ENCODE peak calls at places on chromosomes 7 and 10, in six cellular contexts. H is Panc1, J is choroid plexus epithelial cell, Y is MM.1S, N is hepatocyte, W is psoas muscle. I is an unnamed sample.

GRCh38 chr10:56551037-56551436 is 190.0 kb upstream of the ZWINT start:
- DNase-seq in H (no peak), N (no peak), Y (no peak), J (no peak), W (no peak), I (no peak)

GRCh38 chr7:121294448-121294992 is 34.3 kb upstream of the WNT16 start:
- DNase-seq in J (no peak), W (no peak), Y (no peak), H (no peak), N (no peak), I (no peak)

GRCh38 chr10:132544744-132545658 is 7.4 kb downstream of the INPP5A start:
- DNase-seq in W (peak), N (no peak), H (no peak), J (peak), Y (no peak), I (no peak)

GRCh38 chr7:65840446-65840845 is 32.4 kb upstream of the VKORC1L1 start:
- DNase-seq in Y (no peak), N (peak), W (no peak), J (no peak), H (peak), I (no peak)

GRCh38 chr10:90642650-90643049 is 215.2 kb downstream of the HTR7 start:
- DNase-seq in H (no peak), J (peak), W (no peak), Y (no peak), N (no peak), I (no peak)

GRCh38 chr10:13019280-13019679 is 17.8 kb upstream of the CCDC3 start:
- DNase-seq in N (no peak), J (no peak), W (no peak), Y (no peak), H (no peak), I (no peak)

GRCh38 chr7:101631224-101631714 is 2.2 kb upstream of the MYL10 start:
- DNase-seq in W (no peak), J (peak), H (no peak), Y (no peak), N (peak), I (no peak)

GRCh38 chr10:95297402-95297801 is 6.6 kb upstream of the PDLIM1 start:
- DNase-seq in H (no peak), W (no peak), N (no peak), Y (peak), J (no peak), I (peak)

GRCh38 chr10:68502846-68503245 is 24.5 kb downstream of the SLC25A16 start:
- DNase-seq in N (no peak), J (no peak), W (no peak), Y (no peak), H (no peak), I (no peak)

GRCh38 chr7:30048582-30048981 is 20.4 kb downstream of the PLEKHA8 start:
- DNase-seq in J (no peak), H (no peak), Y (no peak), W (no peak), N (no peak), I (no peak)

GRCh38 chr10:96975083-96975482 is 143.0 kb downstream of the LCOR start:
- DNase-seq in N (no peak), W (no peak), H (no peak), J (no peak), Y (no peak), I (no peak)

GRCh38 chr7:78792624-78793023 is 660.8 kb downstream of the MAGI2 start:
- DNase-seq in W (no peak), H (no peak), Y (no peak), N (no peak), J (no peak), I (no peak)

GRCh38 chr10:11700539-11700938 is 41.6 kb upstream of the ECHDC3 start:
- DNase-seq in H (no peak), W (no peak), J (no peak), N (no peak), Y (no peak), I (no peak)

GRCh38 chr10:6659451-6659850 is 79.4 kb upstream of the PRKCQ start:
- DNase-seq in N (peak), H (no peak), W (no peak), J (peak), Y (no peak), I (no peak)

GRCh38 chr10:75596930-75597629 is 165.7 kb downstream of the LRMDA start:
- DNase-seq in N (no peak), W (no peak), J (no peak), Y (no peak), H (no peak), I (no peak)

GRCh38 chr10:88385601-88386203 is 197.4 kb downstream of the RNLS start:
- DNase-seq in N (peak), W (peak), Y (peak), J (no peak), H (no peak), I (peak)

GRCh38 chr7:107203607-107204006 is 34.8 kb downstream of the HBP1 start:
- DNase-seq in W (no peak), N (no peak), Y (no peak), J (no peak), H (no peak), I (no peak)

GRCh38 chr7:16889851-16890443 is 8.2 kb upstream of the AGR3 start:
- DNase-seq in W (no peak), N (no peak), H (no peak), J (no peak), Y (no peak), I (no peak)

GRCh38 chr7:92691578-92691977 is 101.4 kb upstream of the FAM133B start:
- DNase-seq in W (no peak), Y (peak), J (peak), N (peak), H (peak), I (peak)

GRCh38 chr10:94760586-94761178 is 1.8 kb upstream of the CYP2C19 start:
- DNase-seq in J (no peak), N (no peak), H (no peak), Y (no peak), W (no peak), I (no peak)

GRCh38 chr10:18279202-18279601 is 139.0 kb downstream of the CACNB2 start:
- DNase-seq in N (no peak), W (no peak), H (no peak), Y (no peak), J (no peak), I (no peak)

GRCh38 chr10:88835095-88835909 is 16.3 kb downstream of the ANKRD22 start:
- DNase-seq in H (peak), Y (peak), N (peak), W (peak), J (peak), I (peak)

GRCh38 chr7:82617156-82617555 is 173.6 kb upstream of the CACNA2D1 start:
- DNase-seq in Y (no peak), N (no peak), W (no peak), H (no peak), J (no peak), I (no peak)

GRCh38 chr7:137001041-137001440 is 132.6 kb downstream of the CHRM2 start:
- DNase-seq in H (no peak), Y (no peak), W (no peak), N (no peak), J (peak), I (no peak)

GRCh38 chr10:43408331-43408709 is 666 bp downstream of the HNRNPF start:
- DNase-seq in H (no peak), N (no peak), W (no peak), J (no peak), Y (no peak), I (no peak)

GRCh38 chr7:2282185-2282751 is 32.0 kb downstream of the SNX8 start:
- DNase-seq in J (no peak), N (no peak), W (no peak), H (no peak), Y (no peak), I (no peak)

GRCh38 chr10:110529596-110530011 is 31.9 kb downstream of the DUSP5 start:
- DNase-seq in H (no peak), W (no peak), J (no peak), Y (no peak), N (no peak), I (peak)

GRCh38 chr10:110794808-110795207 is 76.9 kb upstream of the PDCD4 start:
- DNase-seq in H (no peak), Y (no peak), W (no peak), J (no peak), N (no peak), I (no peak)

GRCh38 chr10:13812804-13813203 is 226.0 kb downstream of the PRPF18 start:
- DNase-seq in H (no peak), N (no peak), J (no peak), Y (no peak), W (no peak), I (no peak)

GRCh38 chr10:123007558-123008378 is 827 bp downstream of the IKZF5 start:
- DNase-seq in H (peak), J (peak), N (peak), W (peak), Y (peak), I (peak)

GRCh38 chr10:110137142-110137545 is 70.3 kb upstream of the MXI1 start:
- DNase-seq in W (no peak), Y (peak), J (peak), H (peak), N (peak), I (peak)

GRCh38 chr10:79018591-79019011 is 50.2 kb upstream of the ZMIZ1 start:
- DNase-seq in W (peak), Y (no peak), J (peak), N (no peak), H (no peak), I (no peak)

GRCh38 chr7:43076189-43076605 is 36.2 kb upstream of the HECW1 start:
- DNase-seq in N (no peak), W (no peak), J (peak), Y (peak), H (no peak), I (peak)

GRCh38 chr10:132588301-132589013 is 50.9 kb downstream of the INPP5A start:
- DNase-seq in N (no peak), H (no peak), Y (no peak), J (peak), W (no peak), I (no peak)

GRCh38 chr10:3948843-3949242 is 163.8 kb upstream of the KLF6 start:
- DNase-seq in N (no peak), W (peak), H (no peak), Y (no peak), J (peak), I (no peak)

GRCh38 chr10:108515821-108516220 is 1351.3 kb upstream of the SORCS1 start:
- DNase-seq in Y (no peak), W (no peak), J (peak), N (no peak), H (no peak), I (no peak)

GRCh38 chr7:80722596-80723141 is 84.2 kb downstream of the CD36 start:
- DNase-seq in W (peak), H (peak), N (peak), J (peak), Y (no peak), I (no peak)

GRCh38 chr7:151251926-151252835 is 3.7 kb upstream of the SMARCD3 start:
- DNase-seq in W (peak), N (peak), J (peak), H (no peak), Y (no peak), I (no peak)

GRCh38 chr7:27453702-27454405 is 208.8 kb downstream of the HIBADH start:
- DNase-seq in W (no peak), N (peak), H (no peak), J (peak), Y (no peak), I (no peak)

DNA sequence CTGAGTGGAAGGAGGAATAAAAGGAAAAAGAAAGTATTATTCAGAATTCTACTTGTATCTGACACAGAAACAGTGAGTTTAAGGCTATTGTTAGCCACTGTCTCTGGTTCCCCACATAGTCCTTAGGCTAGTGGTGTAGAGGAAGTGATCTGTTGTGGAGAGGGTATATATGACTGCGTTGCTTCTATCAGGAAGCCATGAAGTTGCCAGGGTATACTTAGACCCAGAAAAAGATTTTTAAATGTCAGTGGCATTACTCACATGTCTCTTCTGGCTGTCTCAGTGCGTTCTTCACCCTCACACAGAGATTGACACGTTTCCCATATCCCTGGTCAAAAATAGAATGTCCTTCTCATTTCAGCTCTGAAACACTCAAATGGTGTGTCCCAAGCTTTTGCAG is 72.7 kb downstream of the SEM1 start:
- DNase-seq in W (no peak), Y (no peak), J (no peak), N (no peak), H (no peak), I (no peak)
- TF ChIP-seq CTCF in W (no peak), Y (no peak), J (no peak), N (no peak), H (no peak), I (no peak)

GRCh38 chr10:5468262-5469106 is 30.9 kb downstream of the CALML5 start:
- DNase-seq in H (no peak), Y (no peak), W (no peak), J (no peak), N (no peak), I (no peak)

GRCh38 chr10:5464521-5464920 is 34.8 kb downstream of the CALML5 start:
- DNase-seq in W (no peak), H (no peak), N (no peak), J (no peak), Y (no peak), I (no peak)

GRCh38 chr10:5467634-5468255 is 31.6 kb downstream of the CALML5 start:
- DNase-seq in W (no peak), H (no peak), Y (no peak), J (no peak), N (peak), I (no peak)

GRCh38 chr10:5465976-5466450 is 33.4 kb downstream of the CALML5 start:
- DNase-seq in H (no peak), W (no peak), N (no peak), Y (no peak), J (no peak), I (no peak)

GRCh38 chr10:5466451-5466996 is 32.8 kb downstream of the CALML5 start:
- DNase-seq in H (no peak), W (no peak), Y (no peak), J (peak), N (peak), I (no peak)
- H3K4me3 ChIP-seq in H (no peak), W (no peak), Y (no peak), J (no peak), N (no peak), I (no peak)

GRCh38 chr7:12491526-12491925 is 79.0 kb upstream of the SCIN start:
- DNase-seq in W (no peak), H (no peak), N (no peak), J (no peak), Y (no peak), I (no peak)

GRCh38 chr7:12490941-12491340 is 79.6 kb upstream of the SCIN start:
- DNase-seq in H (no peak), W (no peak), N (no peak), Y (no peak), J (no peak), I (no peak)

GRCh38 chr7:12493407-12493806 is 77.1 kb upstream of the SCIN start:
- DNase-seq in Y (no peak), J (peak), N (no peak), W (no peak), H (no peak), I (no peak)

GRCh38 chr7:12493866-12494265 is 76.7 kb upstream of the SCIN start:
- DNase-seq in W (no peak), Y (no peak), H (no peak), J (no peak), N (no peak), I (no peak)

DNA sequence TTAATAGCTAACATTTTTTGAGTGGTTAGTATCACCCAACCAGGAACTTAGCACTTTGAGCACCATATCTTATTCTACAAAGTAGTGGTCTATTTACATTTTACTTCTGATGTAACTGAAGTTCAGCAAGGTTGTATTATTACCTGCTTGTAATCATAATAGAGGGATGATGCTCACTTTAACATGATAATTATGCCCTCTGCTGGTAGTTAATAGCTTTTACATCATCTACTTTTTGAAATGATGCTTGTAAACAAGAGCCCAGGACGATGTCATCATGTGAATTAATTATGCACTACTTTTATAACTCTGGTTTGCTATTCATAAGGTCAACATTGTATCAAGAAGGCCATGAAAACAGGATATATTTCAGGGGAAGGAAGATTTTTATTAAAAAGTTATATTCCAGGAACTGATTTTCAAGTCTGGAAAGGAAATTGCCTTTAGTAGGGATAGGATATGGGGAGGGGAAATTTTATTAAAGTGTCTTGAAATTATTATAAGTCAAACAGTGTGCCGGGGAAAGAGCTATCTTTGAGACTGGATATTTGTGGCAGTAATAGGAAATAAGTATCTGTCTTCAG is 80.3 kb upstream of the SCIN start:
- DNase-seq in N (peak), Y (peak), H (no peak), W (no peak), J (peak), I (peak)
- TF ChIP-seq CTCF in N (peak), Y (peak), H (peak), W (peak), J (peak), I (peak)

GRCh38 chr10:104327745-104328635 is 10.3 kb downstream of the ITPRIP start:
- DNase-seq in Y (no peak), W (peak), N (peak), J (peak), H (no peak), I (no peak)
- H3K4me3 ChIP-seq in Y (no peak), W (peak), N (peak), J (peak), H (peak), I (no peak)

GRCh38 chr7:35624299-35625186 is 70.4 kb downstream of the HERPUD2 start:
- DNase-seq in J (peak), Y (peak), H (peak), W (peak), N (peak), I (no peak)
- TF ChIP-seq CTCF in J (peak), Y (peak), H (peak), W (peak), N (peak), I (peak)

GRCh38 chr10:93515963-93516450 is 19.6 kb downstream of the CEP55 start:
- DNase-seq in H (no peak), W (no peak), J (peak), Y (no peak), N (no peak), I (no peak)
- H3K4me3 ChIP-seq in H (no peak), W (no peak), J (no peak), Y (no peak), N (no peak), I (no peak)

DNA sequence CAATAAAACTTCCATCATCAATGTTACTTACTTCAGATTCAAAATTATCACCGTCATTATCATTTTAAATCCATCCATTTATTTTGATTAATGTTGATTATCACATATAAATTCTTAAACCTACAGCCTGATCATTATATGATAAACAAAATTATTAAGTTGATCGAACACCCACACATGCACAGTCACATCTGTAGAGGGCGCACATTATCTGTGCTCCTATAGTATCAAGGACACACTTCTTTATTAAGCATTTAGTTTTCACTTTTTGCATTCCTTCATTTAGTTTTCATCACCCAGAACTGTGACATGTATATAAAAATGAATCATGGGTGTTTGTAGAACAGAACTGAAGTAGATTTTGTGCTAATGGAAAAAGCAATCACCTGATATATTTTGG is 26.2 kb upstream of the ZNF716 start:
- DNase-seq in J (no peak), Y (no peak), H (no peak), W (no peak), N (no peak), I (no peak)
- TF ChIP-seq CTCF in J (no peak), Y (no peak), H (peak), W (no peak), N (no peak), I (no peak)

DNA sequence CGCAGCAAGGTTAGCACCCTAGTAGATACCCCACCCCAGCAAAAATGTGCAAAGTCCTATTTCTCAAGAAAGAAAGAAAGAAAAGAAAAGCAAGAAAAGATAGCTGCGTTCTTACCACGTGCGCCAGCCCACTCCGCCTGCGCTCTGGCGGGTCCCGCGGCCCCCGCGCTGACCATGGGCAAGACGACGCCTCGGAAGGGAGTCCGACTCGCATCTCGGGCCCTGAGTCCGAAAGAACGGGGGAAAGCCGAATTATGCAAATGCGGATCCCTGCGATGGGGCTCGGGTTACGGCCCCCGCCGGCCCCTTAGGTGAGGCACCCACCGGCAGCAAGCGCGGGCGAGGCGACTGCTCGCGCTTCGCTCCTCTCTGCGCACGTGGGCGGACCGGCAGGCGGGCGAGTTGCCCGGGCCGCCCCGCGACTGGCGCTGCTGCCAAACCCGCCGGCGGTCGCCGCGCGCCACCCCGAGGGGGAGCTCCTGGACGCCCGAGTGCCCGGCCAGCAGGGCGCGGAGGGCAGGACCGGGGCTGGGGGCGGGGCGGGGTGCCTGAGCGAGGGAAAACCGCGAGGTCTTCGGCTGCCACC is 2.4 kb upstream of the EGR2 start:
- DNase-seq in J (peak), Y (no peak), H (no peak), N (peak), W (peak), I (no peak)
- H3K4me3 ChIP-seq in J (peak), Y (peak), H (peak), N (peak), W (peak), I (peak)

I was measured in GM12864.